ENCODE peak calls at places on chromosomes 13 and 19, in five cellular contexts. N is K562, O is H1, M is GM12878, C is HepG2. I is an unnamed sample.

GRCh38 chr13:112900691-112901091 is 68.3 kb upstream of the MCF2L start:
- DNase-seq in C (no peak), M (no peak), N (no peak), O (no peak), I (no peak)

GRCh38 chr13:109857803-109858202 is 71.4 kb upstream of the IRS2 start:
- DNase-seq in N (no peak), C (no peak), M (no peak), O (no peak), I (no peak)

GRCh38 chr19:43501661-43502418 is 2.7 kb downstream of the PHLDB3 start:
- DNase-seq in M (no peak), C (no peak), N (no peak), O (peak), I (no peak)

GRCh38 chr13:21683034-21683733 is 12.3 kb downstream of the FGF9 start:
- DNase-seq in N (no peak), M (no peak), O (no peak), C (no peak), I (no peak)

GRCh38 chr19:41328157-41328817 is 18.3 kb downstream of the CCDC97 start:
- DNase-seq in C (no peak), O (no peak), M (no peak), N (no peak), I (no peak)

GRCh38 chr13:40206241-40207109 is 460.0 kb downstream of the FOXO1 start:
- DNase-seq in M (peak), C (no peak), N (no peak), O (no peak), I (no peak)

GRCh38 chr13:112822851-112823250 is 133.0 kb downstream of the ATP11A start:
- DNase-seq in C (no peak), M (no peak), O (no peak), N (no peak), I (no peak)

GRCh38 chr13:21076265-21076653 is 14.9 kb upstream of the LATS2 start:
- DNase-seq in C (no peak), M (no peak), N (no peak), O (no peak), I (no peak)

GRCh38 chr13:21526707-21527454 is 67.8 kb upstream of the ZDHHC20 start:
- DNase-seq in N (no peak), C (peak), O (no peak), M (no peak), I (no peak)

GRCh38 chr13:78022164-78022877 is 103.7 kb upstream of the EDNRB start:
- DNase-seq in C (no peak), M (peak), O (no peak), N (no peak), I (no peak)

GRCh38 chr13:49602005-49602404 is 16.6 kb upstream of the RCBTB1 start:
- DNase-seq in M (no peak), N (no peak), O (no peak), C (no peak), I (no peak)

GRCh38 chr19:48543121-48543710 is 8.8 kb upstream of the SULT2B1 start:
- DNase-seq in C (no peak), N (no peak), O (no peak), M (no peak), I (peak)

GRCh38 chr13:114021464-114022308 is 47.8 kb upstream of the C13orf46 start:
- DNase-seq in C (no peak), N (no peak), M (no peak), O (no peak), I (no peak)

GRCh38 chr13:27203186-27203585 is 31.6 kb upstream of the USP12 start:
- DNase-seq in O (no peak), N (no peak), M (no peak), C (no peak), I (no peak)

GRCh38 chr13:27203854-27204253 is 32.2 kb upstream of the USP12 start:
- DNase-seq in N (no peak), C (peak), O (no peak), M (no peak), I (no peak)

GRCh38 chr13:27199691-27200090 is 28.1 kb upstream of the USP12 start:
- DNase-seq in M (no peak), C (no peak), O (no peak), N (no peak), I (no peak)

GRCh38 chr13:27201661-27202060 is 30.1 kb upstream of the USP12 start:
- DNase-seq in N (no peak), C (no peak), M (no peak), O (no peak), I (no peak)

GRCh38 chr13:27200413-27201066 is 28.9 kb upstream of the USP12 start:
- DNase-seq in M (no peak), N (no peak), O (no peak), C (no peak), I (no peak)
- TF ChIP-seq SRF in M (no peak), N (no peak), O (no peak), C (no peak), I (no peak)

GRCh38 chr19:1503089-1503924 is 9.5 kb downstream of the ADAMTSL5 start:
- DNase-seq in N (peak), C (no peak), O (no peak), M (no peak), I (no peak)
- TF ChIP-seq SRF in N (no peak), C (no peak), O (no peak), M (no peak), I (no peak)

GRCh38 chr13:29594310-29594709 is 1.2 kb downstream of the SLC7A1 start:
- DNase-seq in C (peak), M (peak), N (peak), O (no peak), I (no peak)

GRCh38 chr13:29595380-29596063 is at the start of gene SLC7A1:
- DNase-seq in N (peak), M (peak), O (peak), C (peak), I (peak)

GRCh38 chr13:29593605-29594297 is 1.7 kb downstream of the SLC7A1 start:
- DNase-seq in C (no peak), M (no peak), N (no peak), O (no peak), I (no peak)

GRCh38 chr13:29596064-29596418 is 553 bp upstream of the SLC7A1 start:
- DNase-seq in C (no peak), O (no peak), N (no peak), M (no peak), I (no peak)

GRCh38 chr13:29594710-29595379 is 643 bp downstream of the SLC7A1 start:
- DNase-seq in C (no peak), N (peak), O (no peak), M (no peak), I (no peak)
- TF ChIP-seq SRF in C (no peak), N (peak), O (no peak), M (peak), I (no peak)

DNA sequence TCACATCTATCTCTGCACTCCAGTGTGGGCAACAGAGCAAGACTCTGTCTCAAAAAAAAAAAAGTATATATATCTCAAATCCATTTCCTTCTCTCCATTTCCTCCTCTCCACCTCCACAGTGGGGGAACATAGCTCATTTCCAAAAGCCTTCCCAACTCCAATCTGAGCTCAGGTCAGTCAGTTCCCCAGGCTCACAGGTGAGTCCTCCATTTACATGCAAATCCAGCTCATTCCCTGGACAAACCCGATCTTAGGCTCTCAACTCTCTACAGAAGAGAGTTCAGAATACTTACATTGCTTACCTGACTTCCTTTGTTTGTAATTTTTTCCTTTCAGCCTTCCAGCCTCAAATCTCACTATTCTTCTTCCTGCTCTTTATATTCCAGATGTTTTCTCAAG is 518.3 kb downstream of the GPC6 start:
- DNase-seq in C (no peak), O (no peak), M (no peak), N (no peak), I (no peak)
- TF ChIP-seq SRF in C (no peak), O (no peak), M (no peak), N (no peak), I (no peak)